ENCODE peak calls at places on chromosomes 16 and 17, in six cellular contexts. G, W, R, C, M and B are unnamed samples.

GRCh38 chr17:45384047-45384799 is 48.4 kb downstream of the ARHGAP27 start:
- DNase-seq in G (no peak), W (peak), R (no peak), C (no peak), M (no peak), B (no peak)

GRCh38 chr16:7590934-7591333 is 258.3 kb downstream of the RBFOX1 start:
- DNase-seq in R (no peak), W (no peak), G (no peak), C (no peak), M (no peak), B (no peak)

GRCh38 chr16:15464401-15465186 is 30.2 kb downstream of the BMERB1 start:
- DNase-seq in R (no peak), C (no peak), M (no peak), W (no peak), G (no peak), B (no peak)

GRCh38 chr16:27720731-27721547 is 171.0 kb downstream of the KATNIP start:
- DNase-seq in M (no peak), W (no peak), G (no peak), C (peak), R (no peak), B (peak)

GRCh38 chr17:46853896-46854444 is 2.6 kb downstream of the WNT9B start:
- DNase-seq in M (no peak), R (no peak), C (peak), G (no peak), W (no peak), B (no peak)

GRCh38 chr17:2239882-2240430 is 63.6 kb downstream of the SMG6 start:
- DNase-seq in W (peak), C (peak), M (peak), R (no peak), G (no peak), B (no peak)

GRCh38 chr16:81996664-81997529 is 14.4 kb downstream of the SDR42E1 start:
- DNase-seq in R (no peak), M (no peak), C (peak), G (no peak), W (peak), B (no peak)

GRCh38 chr16:3908951-3909437 is 28.5 kb upstream of the CREBBP start:
- DNase-seq in W (no peak), G (peak), R (no peak), M (no peak), C (no peak), B (peak)

GRCh38 chr17:4407216-4407615 is 26.5 kb upstream of the SPNS3 start:
- DNase-seq in C (no peak), G (no peak), W (no peak), M (no peak), R (no peak), B (no peak)

GRCh38 chr16:73080931-73081330 is 33.0 kb upstream of the ZFHX3 start:
- DNase-seq in C (no peak), W (no peak), R (no peak), G (no peak), M (no peak), B (no peak)

GRCh38 chr17:72370819-72371218 is 250.0 kb downstream of the SOX9 start:
- DNase-seq in W (no peak), G (no peak), M (no peak), C (peak), R (no peak), B (no peak)

GRCh38 chr16:25097304-25097988 is 14.1 kb upstream of the LCMT1 start:
- DNase-seq in W (no peak), R (no peak), G (no peak), C (peak), M (no peak), B (no peak)

GRCh38 chr17:34360571-34360970 is 2.5 kb downstream of the CCL1 start:
- DNase-seq in W (no peak), C (no peak), R (no peak), G (no peak), M (no peak), B (no peak)

GRCh38 chr17:64358261-64358788 is 32.3 kb downstream of the PECAM1 start:
- DNase-seq in C (peak), W (no peak), G (no peak), R (no peak), M (no peak), B (peak)

GRCh38 chr17:62895256-62895649 is 70.8 kb upstream of the TANC2 start:
- DNase-seq in M (no peak), G (no peak), W (no peak), R (no peak), C (no peak), B (no peak)

GRCh38 chr17:4334332-4334731 is 32.1 kb downstream of the UBE2G1 start:
- DNase-seq in M (no peak), W (no peak), G (no peak), R (no peak), C (no peak), B (no peak)

GRCh38 chr17:68580236-68580903 is 20.8 kb downstream of the FAM20A start:
- DNase-seq in W (no peak), G (peak), C (peak), R (no peak), M (peak), B (peak)

GRCh38 chr16:71303938-71304337 is 14.7 kb upstream of the CMTR2 start:
- DNase-seq in W (no peak), C (peak), R (no peak), M (no peak), G (no peak), B (no peak)

GRCh38 chr16:88393034-88393433 is 10.3 kb downstream of the ZNF469 start:
- DNase-seq in C (no peak), W (no peak), G (no peak), R (no peak), M (peak), B (no peak)